ENCODE peak calls at places on chromosome 15, in six cellular contexts. Z is psoas muscle; F is CD8-positive, alpha-beta T cell; O is heart left ventricle; W is stomach; R is IMR-90. J is an unnamed sample.

GRCh38 chr15:57133127-57133968 is 214.9 kb downstream of the TCF12 start:
- DNase-seq in Z (peak; percentile 50), F (no peak), O (no peak), W (no peak), R (peak; percentile 34), J (no peak)

GRCh38 chr15:57652481-57652880 is 54.0 kb upstream of the POLR2M start:
- DNase-seq in Z (no peak), F (no peak), O (no peak), W (no peak), R (no peak), J (no peak)

GRCh38 chr15:40307421-40308165 is at the start of gene PLCB2:
- DNase-seq in Z (peak; percentile 69), F (peak; percentile 56), O (peak; percentile 52), W (no peak), R (no peak), J (no peak)

GRCh38 chr15:69125236-69125635 is 35.2 kb upstream of the GLCE start:
- DNase-seq in Z (no peak), F (no peak), O (no peak), W (no peak), R (no peak), J (no peak)

GRCh38 chr15:48887144-48887543 is 9.2 kb downstream of the EID1 start:
- DNase-seq in Z (no peak), F (no peak), O (no peak), W (no peak), R (no peak), J (no peak)

GRCh38 chr15:42319206-42319605 is 40.1 kb upstream of the CAPN3 start:
- DNase-seq in Z (no peak), F (no peak), O (no peak), W (no peak), R (no peak), J (no peak)

GRCh38 chr15:39801641-39802309 is 19.1 kb upstream of the FSIP1 start:
- DNase-seq in Z (no peak), F (no peak), O (no peak), W (peak; percentile 50), R (no peak), J (no peak)

GRCh38 chr15:99474981-99475753 is 90.6 kb upstream of the MEF2A start:
- DNase-seq in Z (peak; percentile 85), F (no peak), O (peak; percentile 80), W (no peak), R (no peak), J (no peak)

GRCh38 chr15:32849769-32850668 is 132.2 kb downstream of the GREM1 start:
- DNase-seq in Z (no peak), F (no peak), O (no peak), W (no peak), R (peak; percentile 98), J (no peak)

GRCh38 chr15:36271048-36271447 is 308.4 kb upstream of the CDIN1 start:
- DNase-seq in Z (no peak), F (no peak), O (no peak), W (no peak), R (no peak), J (no peak)

GRCh38 chr15:32717290-32718081 is at the start of gene GREM1:
- DNase-seq in Z (peak; percentile 56), F (no peak), O (no peak), W (no peak), R (peak; percentile 70), J (no peak)

GRCh38 chr15:62428851-62429250 is 263.8 kb upstream of the C2CD4B start:
- DNase-seq in Z (no peak), F (no peak), O (no peak), W (no peak), R (no peak), J (no peak)

GRCh38 chr15:79130535-79131130 is 40.1 kb upstream of the RASGRF1 start:
- DNase-seq in Z (no peak), F (no peak), O (no peak), W (no peak), R (no peak), J (no peak)

GRCh38 chr15:92079647-92080255 is 226.2 kb downstream of the SLCO3A1 start:
- DNase-seq in Z (no peak), F (no peak), O (no peak), W (no peak), R (no peak), J (no peak)

GRCh38 chr15:78931439-78931981 is 13.3 kb downstream of the CTSH start:
- DNase-seq in Z (peak; percentile 76), F (no peak), O (no peak), W (no peak), R (no peak), J (no peak)

GRCh38 chr15:60708684-60709083 is 229.7 kb upstream of the ICE2 start:
- DNase-seq in Z (no peak), F (no peak), O (no peak), W (no peak), R (peak; percentile 99), J (no peak)

GRCh38 chr15:75397494-75397893 is 29.1 kb upstream of the MAN2C1 start:
- DNase-seq in Z (no peak), F (no peak), O (no peak), W (no peak), R (peak; percentile 54), J (no peak)
- TF ChIP-seq CTCF in Z (no peak), F (no peak), O (no peak), W (no peak), R (no peak), J (no peak)

GRCh38 chr15:83283813-83284562 is 476 bp downstream of the BNC1 start:
- DNase-seq in Z (no peak), F (no peak), O (no peak), W (no peak), R (no peak), J (no peak)

GRCh38 chr15:83282141-83282540 is 2.3 kb downstream of the BNC1 start:
- DNase-seq in Z (no peak), F (no peak), O (no peak), W (no peak), R (no peak), J (no peak)

GRCh38 chr15:83284563-83285283 is at the start of gene BNC1:
- DNase-seq in Z (no peak), F (no peak), O (no peak), W (no peak), R (no peak), J (no peak)

GRCh38 chr15:83285284-83285978 is 967 bp upstream of the BNC1 start:
- DNase-seq in Z (no peak), F (no peak), O (no peak), W (no peak), R (no peak), J (no peak)

GRCh38 chr15:83282859-83283812 is 1.3 kb downstream of the BNC1 start:
- DNase-seq in Z (peak; percentile 57), F (no peak), O (no peak), W (no peak), R (no peak), J (no peak)
- H3K4me3 ChIP-seq in Z (peak overlapping the region; percentile 60), F (no peak overlapping the region), O (peak overlapping the region; percentile 49), W (peak overlapping the region; percentile 44), R (peak overlapping the region; percentile 24), J (peak overlapping the region; percentile 46)

GRCh38 chr15:53829471-53829870 is 70.0 kb upstream of the WDR72 start:
- DNase-seq in Z (no peak), F (no peak), O (no peak), W (no peak), R (no peak), J (no peak)
- H3K4me1 ChIP-seq in Z (no peaks in the 10 kb centered on the region), F (no peaks in the 10 kb centered on the region), O (peaks cover 6% of the 10 kb centered on the region), W (peaks cover 34% of the 10 kb centered on the region), R (no peaks in the 10 kb centered on the region), J (peaks cover 9% of the 10 kb centered on the region)

DNA sequence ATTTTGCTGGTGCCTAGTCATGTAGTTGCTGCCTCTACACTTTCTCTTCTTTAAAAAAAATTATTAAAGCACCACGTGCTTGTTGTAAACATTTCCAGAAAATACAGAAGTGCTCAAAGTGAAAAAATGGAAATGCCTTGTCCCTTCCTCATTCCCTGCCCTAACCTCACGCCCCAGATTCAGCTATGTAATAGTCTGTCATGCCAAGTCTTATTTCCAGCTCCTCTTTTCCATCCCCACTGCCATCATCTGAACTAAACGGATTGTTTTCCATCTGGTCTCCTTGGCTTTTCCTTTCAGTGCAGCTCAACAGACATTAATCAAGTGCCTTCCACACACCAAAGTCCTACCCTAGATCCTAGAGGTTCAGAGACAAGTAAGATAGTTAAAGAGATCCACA is 15.5 kb downstream of the ZNF774 start:
- DNase-seq in Z (no peak), F (no peak), O (no peak), W (no peak), R (peak; percentile 54), J (no peak)
- TF ChIP-seq CTCF in Z (no peak), F (no peak), O (no peak), W (no peak), R (no peak), J (no peak)

DNA sequence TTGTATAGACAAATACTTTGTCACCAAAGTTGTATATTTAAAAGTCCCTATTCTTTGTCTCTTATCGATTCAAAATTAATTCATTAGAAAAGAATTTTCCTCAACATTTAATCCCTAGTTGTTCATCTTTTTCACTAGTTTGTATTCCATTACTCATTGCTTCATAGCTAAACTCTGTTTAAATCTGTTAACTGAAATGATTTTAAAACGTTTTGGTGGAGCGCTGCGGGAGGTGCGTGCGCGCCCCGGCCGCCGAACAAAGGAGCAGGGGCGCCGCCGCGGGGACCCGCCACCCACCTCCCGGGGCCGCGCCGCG is 56.4 kb upstream of the GOLGA8A start:
- DNase-seq in Z (no peak), F (no peak), O (no peak), W (no peak), R (no peak), J (no peak)
- H3K4me3 ChIP-seq in Z (no peak overlapping the region), F (no peak overlapping the region), O (peak overlapping the region; percentile 3), W (no peak overlapping the region), R (no peak overlapping the region), J (no peak overlapping the region)

GRCh38 chr15:66724732-66725467 is 22.9 kb downstream of the SMAD6 start:
- DNase-seq in Z (no peak), F (no peak), O (peak; percentile 6), W (no peak), R (no peak), J (no peak)
- H3K4me1 ChIP-seq in Z (no peaks in the 10 kb centered on the region), F (no peaks in the 10 kb centered on the region), O (peaks cover 73% of the 10 kb centered on the region), W (peaks cover 87% of the 10 kb centered on the region), R (peaks cover 23% of the 10 kb centered on the region), J (peaks cover 19% of the 10 kb centered on the region)

DNA sequence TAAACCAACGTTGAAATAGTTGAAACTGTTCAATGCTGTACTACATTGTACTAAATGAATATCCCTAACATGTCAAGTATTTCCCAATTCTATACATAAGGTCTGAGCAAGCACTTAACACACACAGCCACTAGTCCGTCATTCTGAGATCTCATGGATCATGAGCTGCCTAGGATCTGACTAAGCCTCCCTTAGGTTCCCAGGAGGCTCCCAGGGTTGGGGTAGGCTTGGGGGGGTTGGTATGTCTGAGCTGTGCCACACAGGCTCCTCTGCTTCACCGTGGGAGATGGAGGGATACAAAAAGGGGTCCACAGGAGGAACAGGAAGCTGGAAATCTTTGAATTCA is 5.9 kb downstream of the RASGRP1 start:
- DNase-seq in Z (no peak), F (no peak), O (no peak), W (no peak), R (peak; percentile 80), J (no peak)
- TF ChIP-seq CTCF in Z (no peak), F (no peak), O (no peak), W (no peak), R (no peak), J (no peak)

J was measured in ascending aorta.